ENCODE peak calls at places on chromosomes 4 and X, in five cellular contexts. O is upper lobe of right lung; Q is CD8-positive, alpha-beta memory T cell; V is Caco-2; X is stimulated activated naive CD4-positive, alpha-beta T cell treated with Interleukin-2 at 50 U/mL for 16 hours. W is an unnamed sample.

GRCh38 chrX:129823115-129823514 is 20.6 kb downstream of the ZDHHC9 start:
- DNase-seq in O (no peak), Q (peak; percentile 50), V (peak; percentile 45), X (peak; percentile 30), W (peak; percentile 13)

GRCh38 chrX:133649659-133650058 is 234.4 kb upstream of the GPC4 start:
- DNase-seq in O (no peak), Q (no peak), V (no peak), X (no peak), W (no peak)

GRCh38 chrX:108072746-108073145 is 18.6 kb downstream of the PSMD10 start:
- DNase-seq in O (no peak), Q (no peak), V (no peak), X (no peak), W (no peak)

GRCh38 chr4:78784255-78784654 is 8.1 kb downstream of the BMP2K start:
- DNase-seq in O (no peak), Q (no peak), V (no peak), X (no peak), W (no peak)

GRCh38 chr4:10733016-10733415 is 48.4 kb upstream of the CLNK start:
- DNase-seq in O (no peak), Q (no peak), V (no peak), X (no peak), W (no peak)

GRCh38 chrX:12866451-12867377 is at the start of gene TLR7:
- DNase-seq in O (no peak), Q (no peak), V (no peak), X (no peak), W (no peak)

GRCh38 chr4:21655100-21655499 is 293.5 kb downstream of the KCNIP4 start:
- DNase-seq in O (no peak), Q (no peak), V (no peak), X (no peak), W (no peak)

GRCh38 chr4:182015893-182016292 is 227.3 kb upstream of the TENM3 start:
- DNase-seq in O (no peak), Q (no peak), V (no peak), X (no peak), W (no peak)

GRCh38 chr4:1544861-1545275 is 138.6 kb upstream of the NKX1-1 start:
- DNase-seq in O (no peak), Q (no peak), V (no peak), X (no peak), W (no peak)

GRCh38 chrX:119488749-119489148 is 20.5 kb downstream of the SLC25A5 start:
- DNase-seq in O (no peak), Q (peak; percentile 21), V (peak; percentile 53), X (peak; percentile 11), W (peak; percentile 69)

GRCh38 chr4:162056947-162057346 is 106.9 kb downstream of the FSTL5 start:
- DNase-seq in O (no peak), Q (no peak), V (no peak), X (no peak), W (no peak)

GRCh38 chrX:134676440-134676839 is 18.2 kb upstream of the PLAC1 start:
- DNase-seq in O (no peak), Q (no peak), V (no peak), X (no peak), W (peak; percentile 22)